ENCODE peak calls at places on chromosomes 12 and 14, in seven cellular contexts. R, J, E, V, B, U and G are unnamed samples.

GRCh38 chr14:69044965-69045555 is 66.0 kb upstream of the ACTN1 start:
- DNase-seq in R (no peak), J (no peak), E (no peak), V (no peak), B (no peak), U (no peak), G (no peak)

GRCh38 chr14:95348395-95349080 is 28.8 kb upstream of the CLMN start:
- DNase-seq in R (no peak), J (no peak), E (no peak), V (no peak), B (no peak), U (no peak), G (no peak)

GRCh38 chr12:93245543-93245942 is 132.2 kb upstream of the NUDT4 start:
- DNase-seq in R (peak), J (no peak), E (peak), V (no peak), B (no peak), U (no peak), G (peak)

GRCh38 chr12:6925543-6926279 is 2.0 kb upstream of the ATN1 start:
- DNase-seq in R (no peak), J (peak), E (no peak), V (peak), B (peak), U (no peak), G (no peak)

GRCh38 chr14:69673578-69674305 is 62.3 kb downstream of the SUSD6 start:
- DNase-seq in R (no peak), J (no peak), E (no peak), V (no peak), B (no peak), U (no peak), G (no peak)

GRCh38 chr14:92316937-92317336 is 6.0 kb upstream of the SLC24A4 start:
- DNase-seq in R (peak), J (no peak), E (no peak), V (no peak), B (no peak), U (no peak), G (no peak)

GRCh38 chr12:1920971-1921370 is 2.5 kb upstream of the CACNA2D4 start:
- DNase-seq in R (no peak), J (peak), E (peak), V (no peak), B (no peak), U (peak), G (peak)

GRCh38 chr12:121334513-121335343 is 17.5 kb downstream of the ANAPC5 start:
- DNase-seq in R (peak), J (peak), E (no peak), V (peak), B (peak), U (peak), G (peak)

GRCh38 chr14:80310950-80311349 is 99.6 kb upstream of the DIO2 start:
- DNase-seq in R (no peak), J (no peak), E (no peak), V (no peak), B (no peak), U (no peak), G (no peak)

GRCh38 chr14:93115920-93116675 is at the start of gene ITPK1:
- DNase-seq in R (peak), J (peak), E (peak), V (peak), B (no peak), U (peak), G (peak)

GRCh38 chr12:95615735-95616134 is 64.5 kb upstream of the USP44 start:
- DNase-seq in R (no peak), J (no peak), E (no peak), V (no peak), B (no peak), U (no peak), G (no peak)